ENCODE peak calls at places on chromosomes 7 and 10, in six cellular contexts. Z is mucosa of descending colon; O is stimulated activated effector memory CD8-positive, alpha-beta T cell treated with anti-CD3 and anti-CD28 coated beads, Interleukin-12 subunit alpha, Interleukin-12 subunit beta, amount 100 ng/mL, for 72 hours; D is Kasumi-1; Q is cardiac septum; F is left cardiac atrium. I is an unnamed sample.

GRCh38 chr7:33196194-33196593 is 66.8 kb downstream of the BBS9 start:
- DNase-seq in Z (no peak), O (no peak), D (no peak), Q (no peak), F (no peak), I (no peak)

GRCh38 chr7:20932785-20933184 is 146.1 kb upstream of the SP8 start:
- DNase-seq in Z (no peak), O (no peak), D (no peak), Q (no peak), F (no peak), I (no peak)

GRCh38 chr7:46291064-46291463 is 370.0 kb upstream of the IGFBP3 start:
- DNase-seq in Z (no peak), O (no peak), D (no peak), Q (no peak), F (no peak), I (no peak)

GRCh38 chr10:71335173-71335572 is 16.1 kb downstream of the SLC29A3 start:
- DNase-seq in Z (no peak), O (no peak), D (no peak), Q (no peak), F (no peak), I (no peak)

GRCh38 chr7:106840342-106840741 is 24.7 kb upstream of the PIK3CG start:
- DNase-seq in Z (no peak), O (no peak), D (no peak), Q (no peak), F (no peak), I (peak; percentile 27)

GRCh38 chr7:47444376-47445098 is 137.4 kb downstream of the TNS3 start:
- DNase-seq in Z (peak; percentile 66), O (no peak), D (peak; percentile 10), Q (peak; percentile 46), F (no peak), I (no peak)

GRCh38 chr10:27893320-27894014 is 105.4 kb downstream of the ODAD2 start:
- DNase-seq in Z (no peak), O (no peak), D (no peak), Q (no peak), F (no peak), I (no peak)

GRCh38 chr7:131726680-131727079 is 170.3 kb upstream of the PODXL start:
- DNase-seq in Z (no peak), O (no peak), D (no peak), Q (no peak), F (no peak), I (no peak)

GRCh38 chr10:133117688-133118071 is 30.0 kb downstream of the ADGRA1 start:
- DNase-seq in Z (no peak), O (no peak), D (no peak), Q (peak; percentile 84), F (no peak), I (no peak)

GRCh38 chr7:145016068-145016467 is 180.2 kb upstream of the TPK1 start:
- DNase-seq in Z (no peak), O (no peak), D (no peak), Q (no peak), F (no peak), I (no peak)

GRCh38 chr10:59854571-59854970 is 51.8 kb downstream of the CCDC6 start:
- DNase-seq in Z (no peak), O (no peak), D (no peak), Q (no peak), F (no peak), I (no peak)

GRCh38 chr10:120553911-120554310 is 96.9 kb downstream of the PLPP4 start:
- DNase-seq in Z (no peak), O (no peak), D (no peak), Q (no peak), F (no peak), I (no peak)